ENCODE peak calls at places on chromosomes 7 and 10, in five cellular contexts. One of them, this sample, is unnamed.

GRCh38 chr7:151454932-151455530 is 15.1 kb upstream of the CRYGN start:
- DNase-seq in NCI-H510A treated with DMSO at 0.1 percent for 48 hours: no peak
- DNase-seq in stimulated activated CD4-positive, alpha-beta T cell treated with anti-CD3 and anti-CD28 coated beads, Interleukin-1b, Interleukin-23, amount 100 ng/mL, for 24 hours: no peak
- DNase-seq in uterus: peak
- DNase-seq in pancreas: no peak
- DNase-seq in this sample: no peak

GRCh38 chr10:17216901-17217395 is 11.1 kb upstream of the VIM start:
- DNase-seq in uterus: no peak
- DNase-seq in pancreas: no peak
- DNase-seq in stimulated activated CD4-positive, alpha-beta T cell treated with anti-CD3 and anti-CD28 coated beads, Interleukin-1b, Interleukin-23, amount 100 ng/mL, for 24 hours: no peak
- DNase-seq in NCI-H510A treated with DMSO at 0.1 percent for 48 hours: no peak
- DNase-seq in this sample: no peak

GRCh38 chr7:67462781-67463191 is 466.2 kb downstream of the TYW1 start:
- DNase-seq in NCI-H510A treated with DMSO at 0.1 percent for 48 hours: no peak
- DNase-seq in uterus: peak
- DNase-seq in pancreas: no peak
- DNase-seq in stimulated activated CD4-positive, alpha-beta T cell treated with anti-CD3 and anti-CD28 coated beads, Interleukin-1b, Interleukin-23, amount 100 ng/mL, for 24 hours: no peak
- DNase-seq in this sample: no peak

GRCh38 chr7:26199301-26200112 is 1.0 kb downstream of the HNRNPA2B1 start:
- DNase-seq in NCI-H510A treated with DMSO at 0.1 percent for 48 hours: peak
- DNase-seq in pancreas: peak
- DNase-seq in uterus: peak
- DNase-seq in stimulated activated CD4-positive, alpha-beta T cell treated with anti-CD3 and anti-CD28 coated beads, Interleukin-1b, Interleukin-23, amount 100 ng/mL, for 24 hours: no peak
- DNase-seq in this sample: peak

GRCh38 chr10:69425513-69426298 is 9.0 kb upstream of the TACR2 start:
- DNase-seq in stimulated activated CD4-positive, alpha-beta T cell treated with anti-CD3 and anti-CD28 coated beads, Interleukin-1b, Interleukin-23, amount 100 ng/mL, for 24 hours: no peak
- DNase-seq in uterus: no peak
- DNase-seq in NCI-H510A treated with DMSO at 0.1 percent for 48 hours: peak
- DNase-seq in pancreas: no peak
- DNase-seq in this sample: no peak

GRCh38 chr10:60205741-60206140 is 183.9 kb downstream of the ANK3 start:
- DNase-seq in pancreas: no peak
- DNase-seq in uterus: no peak
- DNase-seq in stimulated activated CD4-positive, alpha-beta T cell treated with anti-CD3 and anti-CD28 coated beads, Interleukin-1b, Interleukin-23, amount 100 ng/mL, for 24 hours: no peak
- DNase-seq in NCI-H510A treated with DMSO at 0.1 percent for 48 hours: no peak
- DNase-seq in this sample: no peak

GRCh38 chr10:77643795-77644468 is 6.3 kb upstream of the KCNMA1 start:
- DNase-seq in NCI-H510A treated with DMSO at 0.1 percent for 48 hours: peak
- DNase-seq in uterus: no peak
- DNase-seq in pancreas: no peak
- DNase-seq in stimulated activated CD4-positive, alpha-beta T cell treated with anti-CD3 and anti-CD28 coated beads, Interleukin-1b, Interleukin-23, amount 100 ng/mL, for 24 hours: no peak
- DNase-seq in this sample: no peak

GRCh38 chr10:63670291-63670898 is 149.2 kb downstream of the REEP3 start:
- DNase-seq in pancreas: no peak
- DNase-seq in NCI-H510A treated with DMSO at 0.1 percent for 48 hours: no peak
- DNase-seq in stimulated activated CD4-positive, alpha-beta T cell treated with anti-CD3 and anti-CD28 coated beads, Interleukin-1b, Interleukin-23, amount 100 ng/mL, for 24 hours: no peak
- DNase-seq in uterus: no peak
- DNase-seq in this sample: no peak

GRCh38 chr10:86139066-86139657 is 227.4 kb downstream of the GRID1 start:
- DNase-seq in NCI-H510A treated with DMSO at 0.1 percent for 48 hours: no peak
- DNase-seq in uterus: no peak
- DNase-seq in pancreas: no peak
- DNase-seq in stimulated activated CD4-positive, alpha-beta T cell treated with anti-CD3 and anti-CD28 coated beads, Interleukin-1b, Interleukin-23, amount 100 ng/mL, for 24 hours: no peak
- DNase-seq in this sample: no peak